ENCODE peak calls at places on chromosomes 7 and 10, in eight cellular contexts. D is pancreas, Q is tibial artery, H is dorsolateral prefrontal cortex, B is tibial nerve, J is HL-60, G is heart left ventricle, C is GM23338. K is an unnamed sample.

GRCh38 chr10:68153473-68154210 is 44.4 kb downstream of the MYPN start:
- DNase-seq in D (peak; percentile 31), G (no peak), J (no peak), C (peak; percentile 88), B (no peak), Q (no peak), H (no peak), K (peak; percentile 98)

GRCh38 chr7:92228100-92228499 is 17.6 kb downstream of the KRIT1 start:
- DNase-seq in G (no peak), Q (no peak), D (no peak), J (no peak), H (no peak), C (no peak), B (no peak), K (no peak)

GRCh38 chr10:97744405-97745035 is 7.6 kb downstream of the ZFYVE27 start:
- DNase-seq in G (no peak), H (no peak), D (no peak), Q (no peak), C (no peak), B (no peak), J (no peak), K (no peak)

GRCh38 chr7:80781561-80781979 is 137.3 kb downstream of the SEMA3C start:
- DNase-seq in D (no peak), Q (peak; percentile 50), C (peak; percentile 13), G (peak; percentile 59), J (no peak), B (peak; percentile 56), H (peak; percentile 50), K (peak; percentile 68)

GRCh38 chr10:14476641-14477407 is 146.1 kb upstream of the FRMD4A start:
- DNase-seq in G (no peak), Q (no peak), J (no peak), H (no peak), C (no peak), D (no peak), B (no peak), K (no peak)

GRCh38 chr7:159031135-159031701 is 113.4 kb downstream of the VIPR2 start:
- DNase-seq in J (no peak), C (peak; percentile 64), B (peak; percentile 6), Q (peak; percentile 68), D (no peak), H (no peak), G (peak; percentile 86), K (no peak)

GRCh38 chr7:66460921-66461361 is 167.7 kb upstream of the KCTD7 start:
- DNase-seq in B (no peak), J (no peak), C (no peak), G (no peak), D (no peak), H (no peak), Q (no peak), K (no peak)

GRCh38 chr7:138338361-138338760 is 121.7 kb upstream of the TRIM24 start:
- DNase-seq in J (no peak), H (no peak), C (no peak), G (peak; percentile 77), B (peak; percentile 33), D (no peak), Q (no peak), K (no peak)

GRCh38 chr10:133294189-133294588 is 14.5 kb downstream of the TUBGCP2 start:
- DNase-seq in G (no peak), H (no peak), J (no peak), D (no peak), C (no peak), B (no peak), Q (no peak), K (no peak)

GRCh38 chr10:100737359-100738054 is 7.9 kb upstream of the PAX2 start:
- DNase-seq in H (no peak), J (no peak), D (no peak), B (no peak), G (no peak), C (peak; percentile 93), Q (no peak), K (no peak)

GRCh38 chr7:76232698-76233097 is 31.0 kb downstream of the SRRM3 start:
- DNase-seq in H (no peak), B (no peak), C (no peak), J (no peak), G (no peak), D (no peak), Q (no peak), K (no peak)

GRCh38 chr10:102773320-102773719 is 29.6 kb downstream of the WBP1L start:
- DNase-seq in D (no peak), H (no peak), Q (no peak), B (no peak), C (no peak), J (no peak), G (no peak), K (no peak)

GRCh38 chr7:70738080-70738479 is 393.9 kb upstream of the GALNT17 start:
- DNase-seq in C (peak; percentile 69), G (no peak), Q (no peak), D (no peak), J (no peak), B (peak; percentile 33), H (no peak), K (peak; percentile 68)

GRCh38 chr10:7258948-7259523 is 151.8 kb downstream of the SFMBT2 start:
- DNase-seq in B (no peak), G (peak; percentile 62), J (no peak), C (no peak), Q (no peak), D (no peak), H (no peak), K (no peak)

GRCh38 chr10:13516176-13516575 is 12.6 kb downstream of the BEND7 start:
- DNase-seq in H (no peak), C (no peak), B (no peak), Q (no peak), J (no peak), G (no peak), D (no peak), K (no peak)

GRCh38 chr10:69220041-69220451 is at the start of gene HKDC1:
- DNase-seq in G (no peak), B (no peak), H (no peak), C (no peak), J (no peak), D (peak; percentile 31), Q (no peak), K (no peak)

GRCh38 chr10:36462194-36462593 is 663.2 kb upstream of the ANKRD30A start:
- DNase-seq in D (no peak), G (no peak), J (no peak), H (no peak), C (no peak), B (no peak), Q (no peak), K (peak; percentile 50)

GRCh38 chr10:89419548-89419947 is 5.2 kb downstream of the IFIT5 start:
- DNase-seq in B (no peak), C (peak; percentile 59), D (no peak), Q (no peak), H (no peak), G (no peak), J (no peak), K (no peak)

GRCh38 chr10:89425000-89425399 is 10.6 kb downstream of the IFIT5 start:
- DNase-seq in D (no peak), G (no peak), J (no peak), Q (no peak), C (no peak), B (no peak), H (no peak), K (no peak)

GRCh38 chr10:89416465-89416864 is 2.1 kb downstream of the IFIT5 start:
- DNase-seq in G (no peak), B (no peak), Q (no peak), C (no peak), J (no peak), H (no peak), D (no peak), K (no peak)

GRCh38 chr10:89426230-89426868 is 12.0 kb downstream of the IFIT5 start:
- DNase-seq in C (peak; percentile 77), D (no peak), B (peak; percentile 57), J (no peak), G (no peak), Q (no peak), H (no peak), K (peak; percentile 69)

GRCh38 chr10:89421018-89421476 is 6.7 kb downstream of the IFIT5 start:
- DNase-seq in Q (no peak), G (no peak), C (no peak), D (no peak), J (no peak), H (no peak), B (no peak), K (peak; percentile 23)
- H3K27ac ChIP-seq in Q (no peak overlapping the region), G (no peak overlapping the region), C (no peak overlapping the region), D (no peak overlapping the region), J (no peak overlapping the region), H (no peak overlapping the region), B (no peak overlapping the region), K (no peak overlapping the region)

GRCh38 chr10:125003146-125003900 is 61.4 kb downstream of the ZRANB1 start:
- DNase-seq in J (no peak), H (peak; percentile 38), D (peak; percentile 13), G (no peak), C (no peak), Q (peak; percentile 10), B (no peak), K (no peak)
- TF ChIP-seq CTCF in J (no peak), H (no peak), D (no peak), G (no peak), C (peak; percentile 38), Q (no peak), B (no peak), K (no peak)

GRCh38 chr7:116687801-116688201 is 15.8 kb downstream of the MET start:
- DNase-seq in G (no peak), C (peak; percentile 25), H (no peak), B (no peak), D (no peak), J (no peak), Q (no peak), K (peak; percentile 88)

GRCh38 chr7:116686812-116687419 is 14.9 kb downstream of the MET start:
- DNase-seq in C (no peak), J (no peak), H (no peak), B (no peak), G (no peak), Q (no peak), D (no peak), K (no peak)

GRCh38 chr7:116692599-116693308 is 20.8 kb downstream of the MET start:
- DNase-seq in C (no peak), J (no peak), Q (no peak), B (no peak), G (no peak), H (no peak), D (no peak), K (peak; percentile 77)

GRCh38 chr7:116689787-116690186 is 17.8 kb downstream of the MET start:
- DNase-seq in J (no peak), D (no peak), H (no peak), B (no peak), Q (no peak), G (no peak), C (no peak), K (no peak)

GRCh38 chr7:116691664-116692063 is 19.7 kb downstream of the MET start:
- DNase-seq in B (peak; percentile 36), H (no peak), Q (no peak), J (no peak), G (no peak), C (no peak), D (no peak), K (no peak)
- H3K27ac ChIP-seq in B (no peak overlapping the region), H (no peak overlapping the region), Q (no peak overlapping the region), J (no peak overlapping the region), G (no peak overlapping the region), C (no peak overlapping the region), D (no peak overlapping the region), K (peak overlapping the region; percentile 79)

DNA sequence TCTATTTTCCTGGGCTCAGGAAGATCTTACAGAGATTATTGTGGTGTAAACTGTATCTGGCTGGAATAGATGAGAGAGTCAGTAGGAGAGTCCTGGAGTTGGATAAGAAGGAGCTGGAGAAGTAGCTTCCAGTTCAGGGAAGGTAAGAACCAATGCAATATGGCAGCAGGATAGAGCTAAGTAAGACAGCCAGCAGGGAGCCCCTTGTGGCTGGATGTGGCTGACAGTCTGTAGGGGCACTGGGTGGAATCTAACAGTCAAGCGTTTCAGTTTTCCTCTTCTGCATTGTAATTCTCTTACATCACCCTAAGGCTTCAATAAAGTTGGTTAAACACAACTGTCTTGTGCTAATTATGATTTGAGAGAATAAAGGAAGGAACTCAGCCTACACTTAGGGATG is 105.8 kb upstream of the EEPD1 start:
- DNase-seq in C (peak; percentile 29), Q (no peak), H (no peak), B (no peak), G (no peak), D (no peak), J (no peak), K (no peak)
- TF ChIP-seq CTCF in C (peak; percentile 38), Q (no peak), H (no peak), B (no peak), G (no peak), D (no peak), J (no peak), K (no peak)

K was measured in RWPE1.